ENCODE peak calls at places on chromosomes 16 and 17, in ten cellular contexts. J, V, D, B, O, W, Z, Q, X and U are unnamed samples.

GRCh38 chr16:58119509-58119845 is 9.7 kb downstream of the CFAP20 start:
- DNase-seq in J (no peak), V (no peak), D (no peak), B (no peak), O (no peak), W (no peak), Z (no peak), Q (no peak), X (no peak), U (no peak)

GRCh38 chr16:8070501-8070900 is 519.8 kb downstream of the TMEM114 start:
- DNase-seq in J (no peak), V (no peak), D (no peak), B (peak), O (no peak), W (no peak), Z (no peak), Q (no peak), X (no peak), U (no peak)

GRCh38 chr17:74868251-74868907 is 4.4 kb downstream of the FDXR start:
- DNase-seq in J (no peak), V (no peak), D (no peak), B (no peak), O (no peak), W (no peak), Z (no peak), Q (no peak), X (no peak), U (no peak)

GRCh38 chr17:77311371-77311981 is 170.7 kb downstream of the SEC14L1 start:
- DNase-seq in J (no peak), V (no peak), D (no peak), B (no peak), O (no peak), W (peak), Z (no peak), Q (no peak), X (no peak), U (no peak)

GRCh38 chr17:45046536-45047125 is 4.8 kb downstream of the DCAKD start:
- DNase-seq in J (no peak), V (peak), D (peak), B (no peak), O (peak), W (no peak), Z (no peak), Q (no peak), X (no peak), U (no peak)

GRCh38 chr17:19387921-19388521 is 1.0 kb upstream of the MFAP4 start:
- DNase-seq in J (no peak), V (peak), D (no peak), B (peak), O (no peak), W (peak), Z (no peak), Q (no peak), X (no peak), U (peak)

GRCh38 chr16:1520461-1520860 is 13.0 kb upstream of the TMEM204 start:
- DNase-seq in J (no peak), V (no peak), D (no peak), B (no peak), O (no peak), W (no peak), Z (no peak), Q (no peak), X (no peak), U (no peak)

GRCh38 chr16:88063201-88063773 is 112.1 kb downstream of the BANP start:
- DNase-seq in J (peak), V (peak), D (peak), B (no peak), O (peak), W (peak), Z (no peak), Q (no peak), X (peak), U (peak)

GRCh38 chr16:1335996-1336395 is 2.6 kb downstream of the BAIAP3 start:
- DNase-seq in J (no peak), V (no peak), D (no peak), B (no peak), O (no peak), W (no peak), Z (peak), Q (no peak), X (no peak), U (no peak)

GRCh38 chr17:17548044-17548443 is 43.5 kb downstream of the PEMT start:
- DNase-seq in J (no peak), V (no peak), D (no peak), B (peak), O (no peak), W (no peak), Z (no peak), Q (no peak), X (no peak), U (no peak)